ENCODE peak calls at places on chromosomes 7 and 10, in four cellular contexts. M is choroid plexus epithelial cell, O is HEK293T, J is GM23338. W is an unnamed sample.

GRCh38 chr7:155316427-155317113 is 18.9 kb downstream of the INSIG1 start:
- DNase-seq in J (no peak), M (peak), O (no peak), W (no peak)

GRCh38 chr7:3207387-3207786 is 93.7 kb upstream of the SDK1 start:
- DNase-seq in M (no peak), J (no peak), O (no peak), W (no peak)

GRCh38 chr10:117472872-117473271 is 69.7 kb upstream of the EMX2 start:
- DNase-seq in O (no peak), J (no peak), M (no peak), W (no peak)

GRCh38 chr10:131832056-131832685 is 68.6 kb upstream of the PPP2R2D start:
- DNase-seq in O (no peak), M (no peak), J (no peak), W (no peak)

GRCh38 chr7:18829518-18830252 is 287.8 kb downstream of the TWIST1 start:
- DNase-seq in O (no peak), M (peak), J (no peak), W (no peak)

GRCh38 chr7:33705333-33705833 is 200.0 kb upstream of the BMPER start:
- DNase-seq in O (no peak), M (no peak), J (peak), W (no peak)

GRCh38 chr10:8659982-8660381 is 605.5 kb downstream of the GATA3 start:
- DNase-seq in O (no peak), J (no peak), M (no peak), W (no peak)

GRCh38 chr7:155429651-155430050 is 28.3 kb upstream of the EN2 start:
- DNase-seq in J (no peak), O (no peak), M (no peak), W (no peak)

GRCh38 chr7:38316733-38317360 is 43.4 kb upstream of the TARP start:
- DNase-seq in J (no peak), O (no peak), M (peak), W (no peak)

GRCh38 chr7:42843209-42843800 is 68.6 kb downstream of the C7orf25 start:
- DNase-seq in O (peak), M (peak), J (peak), W (peak)

GRCh38 chr7:19249281-19249680 is 104.1 kb upstream of the FERD3L start:
- DNase-seq in O (no peak), J (peak), M (peak), W (no peak)

GRCh38 chr7:945147-945555 is 9.3 kb downstream of the ADAP1 start:
- DNase-seq in O (no peak), J (no peak), M (no peak), W (no peak)

GRCh38 chr7:50962962-50963374 is 180.3 kb upstream of the GRB10 start:
- DNase-seq in J (no peak), O (peak), M (peak), W (peak)